ENCODE peak calls at places on chromosomes 2 and 18, in nine cellular contexts. P, T, E, Q, M, W, K, O and X are unnamed samples.

GRCh38 chr2:71190959-71191943 is 35.7 kb downstream of the PAIP2B start:
- DNase-seq in P (peak), T (peak), E (peak), Q (no peak), M (no peak), W (peak), K (no peak), O (peak), X (no peak)

GRCh38 chr2:241853651-241854341 is 4.9 kb downstream of the PDCD1 start:
- DNase-seq in P (peak), T (peak), E (no peak), Q (peak), M (no peak), W (peak), K (no peak), O (peak), X (no peak)

GRCh38 chr2:74691955-74692354 is 37.9 kb downstream of the SEMA4F start:
- DNase-seq in P (no peak), T (no peak), E (no peak), Q (no peak), M (no peak), W (no peak), K (no peak), O (peak), X (no peak)

GRCh38 chr2:233416706-233417105 is 62.4 kb downstream of the DGKD start:
- DNase-seq in P (no peak), T (no peak), E (peak), Q (no peak), M (no peak), W (no peak), K (no peak), O (no peak), X (no peak)

GRCh38 chr2:191479680-191480023 is 198.3 kb upstream of the NABP1 start:
- DNase-seq in P (no peak), T (no peak), E (no peak), Q (no peak), M (no peak), W (no peak), K (no peak), O (no peak), X (peak)

GRCh38 chr2:143553261-143553660 is 424.0 kb downstream of the ARHGAP15 start:
- DNase-seq in P (peak), T (no peak), E (no peak), Q (no peak), M (no peak), W (no peak), K (no peak), O (no peak), X (no peak)

GRCh38 chr2:195671563-195671962 is 14.5 kb downstream of the SLC39A10 start:
- DNase-seq in P (peak), T (peak), E (no peak), Q (no peak), M (no peak), W (no peak), K (no peak), O (no peak), X (no peak)

GRCh38 chr2:219687882-219688559 is 60.6 kb downstream of the SLC4A3 start:
- DNase-seq in P (no peak), T (peak), E (no peak), Q (no peak), M (no peak), W (no peak), K (no peak), O (no peak), X (no peak)

GRCh38 chr18:13455960-13456471 is 237.5 kb downstream of the LDLRAD4 start:
- DNase-seq in P (no peak), T (no peak), E (no peak), Q (no peak), M (no peak), W (no peak), K (no peak), O (no peak), X (no peak)

DNA sequence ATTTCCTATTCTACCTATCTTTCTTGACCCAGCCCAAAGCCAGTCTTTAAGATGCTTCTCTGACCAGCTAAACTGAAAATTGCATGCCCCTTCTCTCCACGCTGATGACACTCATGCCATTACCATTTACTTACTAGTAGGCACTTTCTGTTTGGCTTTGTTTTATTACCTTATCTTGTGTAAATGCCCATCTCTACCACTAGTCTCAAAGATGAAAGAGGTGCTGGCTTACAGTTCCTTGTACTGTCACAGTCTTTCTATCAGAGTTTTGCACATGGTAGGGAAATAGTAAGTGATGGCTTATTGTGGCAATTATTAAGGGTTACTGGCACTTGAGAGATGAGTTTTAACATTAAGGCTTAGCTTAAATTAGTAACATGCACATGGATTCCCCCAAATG is 352.1 kb downstream of the RBM43 start:
- DNase-seq in P (no peak), T (no peak), E (no peak), Q (no peak), M (no peak), W (no peak), K (no peak), O (no peak), X (no peak)
- TF ChIP-seq CTCF in P (peak), T (no peak), E (no peak), Q (no peak), M (no peak), W (peak), K (no peak), O (no peak), X (no peak)

GRCh38 chr2:171346723-171347104 is 87.1 kb downstream of the METTL8 start:
- DNase-seq in P (no peak), T (no peak), E (no peak), Q (no peak), M (no peak), W (no peak), K (no peak), O (no peak), X (no peak)

GRCh38 chr2:171345971-171346722 is 87.6 kb downstream of the METTL8 start:
- DNase-seq in P (no peak), T (no peak), E (no peak), Q (no peak), M (no peak), W (no peak), K (no peak), O (no peak), X (no peak)

GRCh38 chr2:171348056-171348455 is 85.7 kb downstream of the METTL8 start:
- DNase-seq in P (peak), T (no peak), E (no peak), Q (no peak), M (no peak), W (no peak), K (no peak), O (no peak), X (no peak)

GRCh38 chr2:171347591-171348032 is 86.2 kb downstream of the METTL8 start:
- DNase-seq in P (peak), T (peak), E (peak), Q (no peak), M (no peak), W (peak), K (no peak), O (peak), X (no peak)

GRCh38 chr2:171347158-171347557 is 86.6 kb downstream of the METTL8 start:
- DNase-seq in P (peak), T (peak), E (peak), Q (no peak), M (no peak), W (peak), K (no peak), O (no peak), X (no peak)
- TF ChIP-seq CTCF in P (peak), T (no peak), E (peak), Q (no peak), M (no peak), W (peak), K (no peak), O (no peak), X (no peak)

DNA sequence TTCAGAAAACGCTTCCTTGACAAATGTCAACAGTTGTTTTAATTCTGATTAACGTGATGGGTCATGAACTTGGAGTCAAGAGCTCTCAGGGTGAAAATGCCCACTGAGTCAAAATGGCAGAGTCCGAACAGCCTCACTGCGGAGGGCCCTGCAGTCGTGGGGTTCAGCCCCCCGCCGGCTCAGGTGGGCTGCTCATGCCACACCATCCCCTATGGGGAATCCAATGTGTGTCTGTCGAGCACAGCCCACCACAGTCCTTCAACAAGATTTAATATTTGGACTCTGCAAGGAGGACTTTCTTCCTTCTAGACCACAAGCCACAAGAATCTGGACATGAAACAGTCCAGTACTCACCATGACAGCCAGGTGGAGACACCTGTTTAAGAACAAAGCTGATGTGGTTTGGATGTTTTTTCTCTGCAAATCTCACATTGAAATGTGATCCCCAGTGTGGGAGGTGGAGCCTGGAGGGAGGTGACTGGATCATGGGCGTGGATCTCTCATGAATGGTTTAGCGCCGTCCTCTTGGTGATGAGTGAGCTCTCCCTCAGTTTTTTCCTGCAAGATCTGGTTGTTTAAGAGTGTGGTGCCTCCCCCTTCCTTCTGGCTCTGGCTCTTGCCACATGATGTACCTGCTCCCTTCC is 201.0 kb downstream of the NDUFA10 start:
- DNase-seq in P (no peak), T (peak), E (peak), Q (peak), M (peak), W (no peak), K (peak), O (peak), X (no peak)
- TF ChIP-seq CTCF in P (no peak), T (no peak), E (peak), Q (no peak), M (no peak), W (peak), K (no peak), O (no peak), X (no peak)

GRCh38 chr2:16640024-16640423 is 25.6 kb downstream of the CYRIA start:
- DNase-seq in P (no peak), T (no peak), E (no peak), Q (no peak), M (no peak), W (no peak), K (no peak), O (no peak), X (no peak)

GRCh38 chr2:16638941-16639340 is 26.7 kb downstream of the CYRIA start:
- DNase-seq in P (no peak), T (no peak), E (no peak), Q (no peak), M (no peak), W (no peak), K (no peak), O (no peak), X (no peak)

GRCh38 chr2:16640867-16641266 is 24.8 kb downstream of the CYRIA start:
- DNase-seq in P (peak), T (no peak), E (peak), Q (peak), M (no peak), W (no peak), K (no peak), O (peak), X (no peak)

GRCh38 chr2:16641509-16641908 is 24.1 kb downstream of the CYRIA start:
- DNase-seq in P (no peak), T (no peak), E (peak), Q (no peak), M (no peak), W (no peak), K (no peak), O (no peak), X (no peak)

DNA sequence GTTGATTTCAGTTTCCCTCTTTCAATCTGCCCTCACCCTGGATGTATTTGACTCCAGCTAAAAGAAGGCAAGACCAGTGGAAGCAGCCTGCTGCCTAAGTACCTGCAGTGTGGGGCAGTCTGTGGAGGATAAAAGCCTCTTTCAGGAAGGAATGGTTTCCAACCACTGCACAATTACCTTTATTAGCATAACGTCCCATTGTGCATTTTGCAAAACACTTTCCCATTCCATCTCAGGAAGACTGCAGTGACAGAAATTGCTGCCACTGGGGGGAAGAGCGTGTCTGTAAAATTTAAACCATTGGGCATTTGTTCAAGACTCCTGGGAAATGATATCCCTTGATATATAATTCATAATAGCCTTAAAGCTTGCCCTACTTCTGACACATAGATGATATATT is 26.2 kb downstream of the CYRIA start:
- DNase-seq in P (no peak), T (no peak), E (no peak), Q (no peak), M (no peak), W (no peak), K (no peak), O (no peak), X (no peak)
- TF ChIP-seq CTCF in P (no peak), T (no peak), E (no peak), Q (no peak), M (no peak), W (no peak), K (no peak), O (peak), X (no peak)

GRCh38 chr2:216498418-216499413 is at the start of gene RPL37A:
- DNase-seq in P (peak), T (peak), E (peak), Q (peak), M (peak), W (peak), K (peak), O (peak), X (peak)
- TF ChIP-seq CTCF in P (no peak), T (no peak), E (no peak), Q (no peak), M (no peak), W (no peak), K (no peak), O (no peak), X (no peak)

DNA sequence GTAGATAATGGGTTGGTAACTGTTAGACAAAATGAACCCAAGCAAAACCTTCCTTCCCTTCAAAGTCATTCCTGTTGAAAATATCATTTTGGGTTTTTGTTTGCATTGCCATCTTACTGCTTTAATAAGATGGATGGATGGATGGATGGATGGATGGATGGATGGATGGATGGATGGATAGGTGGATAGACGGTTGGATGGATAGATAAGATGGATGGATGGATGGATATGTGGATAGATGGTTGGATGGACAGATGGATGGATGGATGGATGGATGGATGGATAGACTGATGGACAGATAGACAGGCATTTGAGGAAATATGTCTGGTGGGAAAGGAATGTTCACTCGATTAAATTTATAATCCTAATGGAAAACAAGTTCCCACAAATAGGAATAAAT is 133.2 kb downstream of the COL4A4 start:
- DNase-seq in P (no peak), T (no peak), E (no peak), Q (no peak), M (no peak), W (no peak), K (no peak), O (no peak), X (no peak)
- TF ChIP-seq CTCF in P (no peak), T (no peak), E (no peak), Q (no peak), M (no peak), W (no peak), K (no peak), O (no peak), X (no peak)